ENCODE peak calls at places on chromosomes 1 and 21, in nine cellular contexts. Q is hypothalamus; M is pons; E is NCI-H2081; H is CD4-positive, CD25-positive, alpha-beta regulatory T cell; D is sciatic nerve; L is ovary; U is HT1080; K is activated naive CD4-positive, alpha-beta T cell treated with anti-CD3 and anti-CD28 coated beads, Interleukin-2, amount 10 ng/mL, durations not matched to agents 7 days and 5 days. O is an unnamed sample.
A peak's percentile ranks its signal among the peaks of the same experiment; 100 is the strongest.

GRCh38 chr1:226201029-226201593 is 14.6 kb upstream of the ACBD3 start:
- DNase-seq in L (no peak), D (no peak), H (no peak), E (no peak), Q (no peak), U (no peak), K (peak; percentile 34), M (no peak), O (no peak)

GRCh38 chr1:206487970-206488369 is 17.7 kb downstream of the IKBKE start:
- DNase-seq in E (no peak), Q (no peak), M (no peak), K (no peak), D (no peak), U (no peak), H (no peak), L (no peak), O (no peak)

GRCh38 chr1:12513176-12513575 is 104.8 kb downstream of the DHRS3 start:
- DNase-seq in L (no peak), D (no peak), Q (no peak), U (no peak), E (no peak), M (no peak), K (no peak), H (no peak), O (no peak)

GRCh38 chr1:220818421-220819173 is 31.9 kb downstream of the MTARC1 start:
- DNase-seq in K (no peak), U (peak; percentile 60), L (peak; percentile 46), Q (no peak), D (no peak), E (no peak), M (no peak), H (no peak), O (no peak)

GRCh38 chr1:89133747-89134146 is 7.8 kb upstream of the GBP2 start:
- DNase-seq in L (no peak), K (no peak), M (no peak), H (no peak), D (no peak), U (no peak), Q (no peak), E (no peak), O (no peak)

GRCh38 chr1:40897499-40897898 is 35.3 kb upstream of the CITED4 start:
- DNase-seq in H (no peak), L (no peak), D (no peak), M (no peak), Q (no peak), K (no peak), E (no peak), U (peak; percentile 76), O (no peak)

GRCh38 chr1:32915766-32916455 is 14.7 kb upstream of the TMEM54 start:
- DNase-seq in L (no peak), K (no peak), Q (no peak), H (no peak), D (no peak), E (no peak), M (no peak), U (no peak), O (no peak)

GRCh38 chr21:28590722-28591121 is 402.0 kb downstream of the LTN1 start:
- DNase-seq in E (no peak), L (no peak), K (no peak), M (no peak), Q (no peak), D (no peak), U (no peak), H (no peak), O (no peak)

GRCh38 chr21:36111238-36111637 is 23.6 kb upstream of the CBR3 start:
- DNase-seq in D (no peak), H (no peak), L (no peak), U (no peak), Q (no peak), M (no peak), E (no peak), K (no peak), O (no peak)

GRCh38 chr1:233491953-233492627 is 121.8 kb upstream of the KCNK1 start:
- DNase-seq in L (no peak), E (no peak), H (no peak), U (no peak), M (no peak), D (no peak), K (no peak), Q (no peak), O (no peak)

GRCh38 chr1:55593299-55593698 is 378.1 kb upstream of the USP24 start:
- DNase-seq in E (no peak), M (no peak), L (no peak), D (no peak), H (no peak), K (no peak), Q (no peak), U (no peak), O (no peak)

GRCh38 chr1:11520531-11521233 is 41.7 kb downstream of the DISP3 start:
- DNase-seq in E (no peak), L (no peak), H (no peak), Q (no peak), U (no peak), D (peak; percentile 51), K (peak; percentile 13), M (no peak), O (no peak)

GRCh38 chr1:45348966-45349677 is 8.9 kb upstream of the MUTYH start:
- DNase-seq in H (no peak), M (peak; percentile 29), K (no peak), Q (no peak), L (peak; percentile 49), U (no peak), D (no peak), E (no peak), O (no peak)

GRCh38 chr1:11828511-11828910 is 19.1 kb downstream of the NPPA start:
- DNase-seq in D (no peak), L (no peak), Q (no peak), K (no peak), E (no peak), M (no peak), H (no peak), U (no peak), O (no peak)

GRCh38 chr21:40964691-40965090 is 117.7 kb upstream of the DSCAM start:
- DNase-seq in Q (no peak), H (no peak), U (no peak), D (no peak), L (no peak), K (no peak), E (no peak), M (no peak), O (no peak)

GRCh38 chr1:115874497-115874896 is 33.6 kb upstream of the NHLH2 start:
- DNase-seq in E (no peak), M (no peak), D (no peak), Q (no peak), K (no peak), L (no peak), H (no peak), U (no peak), O (no peak)

GRCh38 chr21:32702702-32703101 is 25.1 kb downstream of the SYNJ1 start:
- DNase-seq in D (no peak), U (peak; percentile 70), H (no peak), M (no peak), K (no peak), E (no peak), Q (no peak), L (no peak), O (no peak)

GRCh38 chr1:231240531-231240882 is 505 bp upstream of the GNPAT start:
- DNase-seq in Q (no peak), U (peak; percentile 6), D (no peak), E (no peak), M (no peak), K (peak; percentile 24), L (no peak), H (no peak), O (no peak)

GRCh38 chr1:12301518-12302237 is 71.8 kb downstream of the VPS13D start:
- DNase-seq in D (no peak), L (no peak), H (no peak), U (no peak), Q (no peak), K (no peak), E (no peak), M (no peak), O (no peak)

GRCh38 chr1:48823161-48823560 is 46.5 kb upstream of the BEND5 start:
- DNase-seq in Q (no peak), M (no peak), K (no peak), H (no peak), U (no peak), L (no peak), D (no peak), E (peak; percentile 73), O (no peak)